ENCODE peak calls at places on chromosomes 7 and 10, in six cellular contexts. D is H9, V is A549, I is neural progenitor cell, O is mammary epithelial cell, J is mesenchymal stem cell. W is an unnamed sample.

GRCh38 chr10:24208661-24209420 is at the start of gene KIAA1217:
- DNase-seq in I (peak; percentile 85), D (peak; percentile 53), O (peak; percentile 28), V (no peak), J (peak; percentile 47), W (no peak)

GRCh38 chr7:12385364-12385786 is 18.3 kb downstream of the VWDE start:
- DNase-seq in J (no peak), D (no peak), I (peak; percentile 30), V (no peak), O (no peak), W (no peak)

GRCh38 chr10:133211141-133211830 is 18.7 kb upstream of the UTF1 start:
- DNase-seq in V (no peak), D (no peak), J (no peak), I (no peak), O (no peak), W (no peak)

GRCh38 chr10:104045151-104046089 is 40.3 kb downstream of the COL17A1 start:
- DNase-seq in D (peak; percentile 83), V (peak; percentile 86), O (no peak), J (peak; percentile 73), I (peak; percentile 88), W (peak; percentile 57)

GRCh38 chr7:134047675-134048074 is 79.5 kb upstream of the LRGUK start:
- DNase-seq in O (no peak), D (no peak), J (no peak), I (no peak), V (no peak), W (no peak)

GRCh38 chr7:93632371-93632770 is 57.8 kb upstream of the CALCR start:
- DNase-seq in I (no peak), J (no peak), D (no peak), V (no peak), O (no peak), W (no peak)

GRCh38 chr10:77164616-77165311 is 472.8 kb downstream of the KCNMA1 start:
- DNase-seq in I (no peak), J (peak; percentile 47), D (no peak), O (peak; percentile 61), V (no peak), W (no peak)

GRCh38 chr10:97713828-97714400 is 384 bp downstream of the MARVELD1 start:
- DNase-seq in O (peak; percentile 81), V (peak; percentile 82), J (peak; percentile 85), I (peak; percentile 92), D (peak; percentile 77), W (no peak)

GRCh38 chr10:17029581-17030271 is 99.9 kb downstream of the CUBN start:
- DNase-seq in J (peak; percentile 92), V (peak; percentile 41), O (peak; percentile 65), D (no peak), I (peak; percentile 59), W (no peak)

GRCh38 chr7:63067897-63068585 is 930.6 kb upstream of the ZNF722 start:
- DNase-seq in V (no peak), J (no peak), I (no peak), D (no peak), O (no peak), W (no peak)

GRCh38 chr10:70296406-70296899 is 12.6 kb upstream of the NPFFR1 start:
- DNase-seq in O (peak; percentile 73), D (peak; percentile 43), I (no peak), V (peak; percentile 31), J (peak; percentile 81), W (no peak)

GRCh38 chr10:29667191-29667590 is 32.4 kb upstream of the SVIL start:
- DNase-seq in J (no peak), V (no peak), O (no peak), I (peak; percentile 37), D (no peak), W (no peak)

GRCh38 chr7:83649701-83650100 is 762 bp upstream of the SEMA3E start:
- DNase-seq in V (no peak), I (no peak), J (no peak), O (no peak), D (no peak), W (no peak)

GRCh38 chr10:79929409-79929904 is 19.4 kb downstream of the SFTPD start:
- DNase-seq in D (peak; percentile 90), J (peak; percentile 62), I (peak; percentile 86), V (peak; percentile 66), O (peak; percentile 54), W (peak; percentile 88)

GRCh38 chr7:47572101-47572460 is 9.8 kb downstream of the TNS3 start:
- DNase-seq in V (no peak), I (no peak), O (no peak), J (no peak), D (no peak), W (no peak)

GRCh38 chr10:116699049-116699782 is 43.1 kb downstream of the HSPA12A start:
- DNase-seq in D (no peak), I (no peak), J (no peak), V (no peak), O (no peak), W (no peak)

GRCh38 chr10:86304436-86304835 is 62.2 kb downstream of the GRID1 start:
- DNase-seq in O (no peak), V (no peak), D (peak; percentile 7), J (no peak), I (no peak), W (no peak)

GRCh38 chr7:55173671-55174070 is 154.9 kb downstream of the EGFR start:
- DNase-seq in D (no peak), J (no peak), V (no peak), O (no peak), I (no peak), W (peak; percentile 52)

GRCh38 chr10:78028438-78029293 is 649 bp downstream of the POLR3A start:
- DNase-seq in D (no peak), O (peak; percentile 33), I (peak; percentile 60), J (peak; percentile 75), V (no peak), W (peak; percentile 52)

GRCh38 chr10:111944331-111944730 is 239.2 kb downstream of the GPAM start:
- DNase-seq in D (peak; percentile 53), O (no peak), J (no peak), V (no peak), I (peak; percentile 4), W (no peak)

GRCh38 chr7:41060796-41061195 is 642.1 kb downstream of the INHBA start:
- DNase-seq in D (no peak), I (no peak), O (no peak), J (no peak), V (no peak), W (no peak)

GRCh38 chr10:93947055-93947454 is 46.7 kb upstream of the PLCE1 start:
- DNase-seq in D (no peak), O (no peak), J (peak; percentile 44), V (no peak), I (peak; percentile 21), W (no peak)

GRCh38 chr10:110901954-110902819 is 16.8 kb downstream of the BBIP1 start:
- DNase-seq in V (peak; percentile 28), I (no peak), O (peak; percentile 85), D (no peak), J (peak; percentile 44), W (no peak)

GRCh38 chr10:28120795-28121194 is 121.9 kb upstream of the ODAD2 start:
- DNase-seq in V (no peak), O (no peak), I (no peak), J (no peak), D (no peak), W (no peak)

GRCh38 chr7:73778801-73779389 is 8.8 kb upstream of the CLDN3 start:
- DNase-seq in J (no peak), I (no peak), O (no peak), V (no peak), D (no peak), W (no peak)

GRCh38 chr7:155484483-155485399 is 26.8 kb downstream of the EN2 start:
- DNase-seq in V (no peak), D (no peak), O (no peak), J (no peak), I (no peak), W (no peak)

GRCh38 chr7:24580283-24580946 is 7.2 kb downstream of the PALS2 start:
- DNase-seq in O (no peak), V (no peak), I (no peak), J (peak; percentile 46), D (no peak), W (no peak)

GRCh38 chr7:27520828-27521790 is 141.6 kb downstream of the HIBADH start:
- DNase-seq in V (no peak), D (no peak), J (no peak), O (no peak), I (no peak), W (no peak)

GRCh38 chr7:131530137-131530536 is 26.3 kb downstream of the PODXL start:
- DNase-seq in D (no peak), I (no peak), O (no peak), J (no peak), V (no peak), W (no peak)

GRCh38 chr7:116429986-116430619 is 69.4 kb upstream of the CAV2 start:
- DNase-seq in V (no peak), D (no peak), O (no peak), J (no peak), I (no peak), W (no peak)
- H3K4me2 ChIP-seq in V (no peak overlapping the region), D (no peak overlapping the region), O (no peak overlapping the region), J (no peak overlapping the region), I (no peak overlapping the region), W (no peak overlapping the region)

DNA sequence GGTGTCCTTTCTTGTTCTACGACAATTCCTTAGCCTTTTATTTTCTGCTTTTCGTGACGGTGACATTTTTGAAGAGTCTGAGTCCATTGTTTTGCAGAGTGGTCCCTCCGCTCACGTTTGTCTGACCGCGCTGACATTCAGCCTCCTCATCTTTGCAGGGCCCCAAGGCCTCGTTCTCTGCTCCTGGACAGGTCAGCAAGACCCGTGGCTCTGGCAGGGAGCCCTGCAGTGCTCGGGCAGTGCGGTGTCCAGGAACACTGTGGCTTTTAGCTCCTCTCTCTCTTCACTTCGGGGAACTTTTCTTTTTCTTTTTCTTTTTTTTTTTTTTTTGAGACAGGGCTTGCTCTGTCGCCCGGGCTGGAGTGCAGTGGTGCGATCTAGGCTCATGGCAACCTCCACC is 142.5 kb downstream of the DNAJB6 start:
- DNase-seq in D (peak; percentile 15), O (no peak), J (no peak), V (no peak), I (no peak), W (no peak)
- H3K4me2 ChIP-seq in D (no peak overlapping the region), O (no peak overlapping the region), J (no peak overlapping the region), V (no peak overlapping the region), I (no peak overlapping the region), W (no peak overlapping the region)

GRCh38 chr10:60048146-60048545 is 141.8 kb upstream of the CCDC6 start:
- DNase-seq in I (peak; percentile 80), J (peak; percentile 13), O (peak; percentile 18), D (peak; percentile 66), V (no peak), W (no peak)
- H3K4me2 ChIP-seq in I (no peak overlapping the region), J (peak overlapping the region; percentile 16), O (no peak overlapping the region), D (no peak overlapping the region), V (no peak overlapping the region), W (no peak overlapping the region)

GRCh38 chr7:43825391-43825808 is 43.9 kb downstream of the MRPS24 start:
- DNase-seq in V (no peak), I (no peak), J (no peak), O (no peak), D (no peak), W (no peak)

GRCh38 chr7:43823941-43824340 is 45.4 kb downstream of the MRPS24 start:
- DNase-seq in O (no peak), D (no peak), V (no peak), J (no peak), I (no peak), W (no peak)

DNA sequence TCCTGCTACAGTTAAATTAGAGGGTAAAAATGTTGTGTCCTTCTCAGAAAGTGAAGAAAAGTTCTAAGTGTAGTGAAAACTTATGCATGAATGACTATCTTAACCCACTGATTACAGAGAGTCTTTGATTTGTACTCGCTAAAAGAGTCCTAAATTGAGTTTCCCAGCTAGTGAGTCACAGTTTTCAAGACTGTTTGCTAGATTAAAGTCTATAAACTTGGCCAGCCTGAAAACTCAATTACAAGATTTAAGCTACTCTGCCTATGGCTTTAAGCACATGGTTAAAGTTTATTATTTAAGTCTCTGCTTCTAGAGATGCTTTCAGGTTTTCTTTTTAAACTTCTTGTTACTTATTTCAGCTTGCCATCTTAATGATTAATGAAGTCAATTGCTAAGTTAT is 44.4 kb downstream of the MRPS24 start:
- DNase-seq in J (no peak), I (no peak), V (no peak), D (no peak), O (no peak), W (no peak)
- H3K4me2 ChIP-seq in J (no peak overlapping the region), I (no peak overlapping the region), V (no peak overlapping the region), D (no peak overlapping the region), O (no peak overlapping the region), W (no peak overlapping the region)

W was measured in Karpas-422.